ENCODE peak calls at places on chromosomes 12 and 14, in five cellular contexts. One of them, this sample, is unnamed.

GRCh38 chr12:117514016-117514415 is 152.6 kb upstream of the NOS1 start:
- DNase-seq in cardiac muscle cell: no peak
- DNase-seq in AG10803: peak; percentile 17
- DNase-seq in esophagus muscularis mucosa: no peak
- DNase-seq in transverse colon: no peak
- DNase-seq in this sample: no peak

GRCh38 chr12:18141583-18141982 is 51.6 kb upstream of the RERGL start:
- DNase-seq in esophagus muscularis mucosa: no peak
- DNase-seq in AG10803: peak; percentile 23
- DNase-seq in transverse colon: no peak
- DNase-seq in cardiac muscle cell: peak; percentile 62
- DNase-seq in this sample: no peak

GRCh38 chr12:102946042-102946441 is 11.4 kb upstream of the ASCL1 start:
- DNase-seq in transverse colon: no peak
- DNase-seq in cardiac muscle cell: no peak
- DNase-seq in AG10803: no peak
- DNase-seq in esophagus muscularis mucosa: peak; percentile 66
- DNase-seq in this sample: no peak

GRCh38 chr14:37172024-37172869 is at the start of gene SLC25A21:
- DNase-seq in AG10803: peak; percentile 79
- DNase-seq in esophagus muscularis mucosa: no peak
- DNase-seq in transverse colon: peak; percentile 68
- DNase-seq in cardiac muscle cell: peak; percentile 81
- DNase-seq in this sample: peak; percentile 44

GRCh38 chr12:25054783-25055144 is 105.9 kb upstream of the BCAT1 start:
- DNase-seq in esophagus muscularis mucosa: no peak
- DNase-seq in AG10803: no peak
- DNase-seq in cardiac muscle cell: no peak
- DNase-seq in transverse colon: no peak
- DNase-seq in this sample: no peak

GRCh38 chr12:99977550-99977949 is 7.2 kb downstream of the ANKS1B start:
- DNase-seq in esophagus muscularis mucosa: no peak
- DNase-seq in transverse colon: no peak
- DNase-seq in cardiac muscle cell: no peak
- DNase-seq in AG10803: no peak
- DNase-seq in this sample: no peak

GRCh38 chr12:3740840-3741239 is 12.1 kb downstream of the CRACR2A start:
- DNase-seq in AG10803: no peak
- DNase-seq in cardiac muscle cell: no peak
- DNase-seq in esophagus muscularis mucosa: no peak
- DNase-seq in transverse colon: no peak
- DNase-seq in this sample: no peak

GRCh38 chr12:109271418-109271817 is 37.7 kb downstream of the FOXN4 start:
- DNase-seq in transverse colon: no peak
- DNase-seq in AG10803: no peak
- DNase-seq in cardiac muscle cell: no peak
- DNase-seq in esophagus muscularis mucosa: no peak
- DNase-seq in this sample: no peak

GRCh38 chr12:119730381-119730780 is 62.4 kb downstream of the PRKAB1 start:
- DNase-seq in transverse colon: no peak
- DNase-seq in esophagus muscularis mucosa: no peak
- DNase-seq in cardiac muscle cell: no peak
- DNase-seq in AG10803: no peak
- DNase-seq in this sample: no peak

GRCh38 chr12:39986674-39987073 is 119.2 kb downstream of the SLC2A13 start:
- DNase-seq in AG10803: no peak
- DNase-seq in transverse colon: no peak
- DNase-seq in esophagus muscularis mucosa: no peak
- DNase-seq in cardiac muscle cell: no peak
- DNase-seq in this sample: no peak

GRCh38 chr12:103965590-103966407 is at the start of gene TDG:
- DNase-seq in cardiac muscle cell: peak; percentile 100
- DNase-seq in transverse colon: peak; percentile 98
- DNase-seq in AG10803: peak; percentile 98
- DNase-seq in esophagus muscularis mucosa: peak; percentile 99
- DNase-seq in this sample: peak; percentile 94
- TF ChIP-seq CTCF in cardiac muscle cell: no peak
- TF ChIP-seq CTCF in transverse colon: no peak
- TF ChIP-seq CTCF in AG10803: no peak
- TF ChIP-seq CTCF in esophagus muscularis mucosa: peak; percentile 10
- TF ChIP-seq CTCF in this sample: peak; percentile 12

DNA sequence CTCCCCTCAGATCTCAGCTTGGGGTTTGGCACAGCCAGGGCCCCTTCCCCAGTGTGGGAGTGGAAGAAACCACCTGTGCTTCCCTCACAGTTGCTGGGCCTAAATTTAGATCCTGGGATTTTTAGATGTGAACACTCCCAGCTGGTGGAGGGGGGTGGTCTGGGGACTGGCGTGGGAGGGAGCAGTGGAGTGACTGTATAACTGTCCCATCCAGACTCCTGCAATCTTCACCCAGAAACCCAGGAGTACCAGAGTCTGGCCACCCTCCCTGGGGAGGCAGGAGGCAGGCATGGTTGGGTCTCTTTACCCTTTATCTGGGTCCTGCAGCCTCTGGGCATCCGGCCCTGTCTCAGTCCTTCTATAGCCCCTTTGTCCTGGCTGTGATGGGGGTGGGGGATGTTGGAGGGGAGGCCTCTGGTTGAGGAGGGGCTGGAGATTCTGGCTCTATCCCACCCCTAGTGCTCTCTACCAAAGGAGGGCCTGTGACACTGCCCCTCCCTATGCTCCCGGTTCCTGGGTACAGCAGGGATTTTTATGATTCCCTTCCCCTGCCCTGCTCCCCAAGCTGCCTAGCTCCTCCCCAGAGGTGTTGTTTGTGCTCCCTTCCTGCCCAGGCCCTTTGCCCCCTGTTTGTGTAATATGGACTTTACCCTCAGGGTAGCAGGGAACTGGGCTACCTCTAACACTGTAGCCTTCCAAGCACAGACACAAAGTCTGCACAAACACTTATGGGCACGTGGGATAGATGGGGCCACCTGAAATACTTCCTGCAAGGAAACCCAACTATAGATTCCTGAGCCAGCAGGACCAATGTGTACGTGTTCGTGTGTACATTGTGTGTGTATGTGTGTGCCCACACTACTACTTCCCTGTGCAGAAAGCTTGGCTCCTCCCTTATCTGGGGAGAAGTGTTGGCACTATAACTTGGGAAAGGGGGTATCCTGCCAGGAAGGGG is 1.7 kb downstream of the ERBB3 start:
- DNase-seq in cardiac muscle cell: no peak
- DNase-seq in AG10803: no peak
- DNase-seq in esophagus muscularis mucosa: no peak
- DNase-seq in transverse colon: peak; percentile 85
- DNase-seq in this sample: no peak
- H3K4me3 ChIP-seq in cardiac muscle cell: peak overlapping the region; percentile 43
- H3K4me3 ChIP-seq in AG10803: no peak overlapping the region
- H3K4me3 ChIP-seq in esophagus muscularis mucosa: peak overlapping the region; percentile 59
- H3K4me3 ChIP-seq in transverse colon: peak overlapping the region; percentile 63
- H3K4me3 ChIP-seq in this sample: no peak overlapping the region

DNA sequence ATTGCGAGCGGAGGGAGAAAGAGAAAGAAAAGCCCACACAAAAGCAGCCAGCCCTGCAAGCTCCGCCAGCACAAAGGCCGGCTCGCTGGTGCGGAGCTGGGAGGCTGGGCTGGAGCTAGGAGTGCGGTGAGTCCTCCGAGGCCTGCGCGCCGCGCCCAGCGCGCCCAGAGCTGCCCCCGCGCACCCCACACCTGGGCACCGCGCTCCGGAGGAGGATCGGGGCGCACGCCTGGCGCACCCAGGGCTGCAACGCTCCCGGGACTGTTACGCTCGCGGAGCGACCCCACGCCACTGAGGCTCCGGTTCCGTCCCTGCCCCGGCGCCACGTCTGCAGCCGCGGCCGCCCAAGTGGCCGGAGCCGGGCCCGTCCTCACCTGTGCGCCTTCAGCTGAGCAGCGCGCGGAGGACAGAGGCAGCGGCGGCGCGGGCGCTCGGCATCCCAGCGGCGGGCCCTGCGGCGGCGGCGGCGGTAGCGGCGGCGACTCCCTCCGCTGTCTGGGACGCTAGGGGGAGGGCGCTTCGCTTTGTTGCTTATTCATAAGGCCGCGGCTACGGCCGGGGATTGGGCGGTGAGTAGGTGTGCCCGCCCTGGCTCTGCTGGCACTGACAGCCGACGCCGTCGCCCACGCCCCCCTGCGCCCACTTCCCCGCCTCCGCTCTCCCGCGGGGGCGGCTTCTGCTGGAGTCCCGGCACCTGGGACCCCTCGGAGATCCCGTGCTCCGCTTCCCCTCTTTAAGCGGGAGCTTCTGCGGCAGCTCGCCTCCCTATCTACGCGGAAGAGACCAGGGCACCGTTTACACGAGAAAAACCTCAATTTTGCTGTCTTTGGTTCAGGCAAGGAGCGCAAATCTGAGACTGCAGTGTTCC is at the start of gene ARMH4:
- DNase-seq in AG10803: peak; percentile 77
- DNase-seq in cardiac muscle cell: peak; percentile 83
- DNase-seq in transverse colon: peak; percentile 82
- DNase-seq in esophagus muscularis mucosa: peak; percentile 94
- DNase-seq in this sample: peak; percentile 46
- TF ChIP-seq CTCF in AG10803: no peak
- TF ChIP-seq CTCF in cardiac muscle cell: no peak
- TF ChIP-seq CTCF in transverse colon: no peak
- TF ChIP-seq CTCF in esophagus muscularis mucosa: peak; percentile 12
- TF ChIP-seq CTCF in this sample: no peak

DNA sequence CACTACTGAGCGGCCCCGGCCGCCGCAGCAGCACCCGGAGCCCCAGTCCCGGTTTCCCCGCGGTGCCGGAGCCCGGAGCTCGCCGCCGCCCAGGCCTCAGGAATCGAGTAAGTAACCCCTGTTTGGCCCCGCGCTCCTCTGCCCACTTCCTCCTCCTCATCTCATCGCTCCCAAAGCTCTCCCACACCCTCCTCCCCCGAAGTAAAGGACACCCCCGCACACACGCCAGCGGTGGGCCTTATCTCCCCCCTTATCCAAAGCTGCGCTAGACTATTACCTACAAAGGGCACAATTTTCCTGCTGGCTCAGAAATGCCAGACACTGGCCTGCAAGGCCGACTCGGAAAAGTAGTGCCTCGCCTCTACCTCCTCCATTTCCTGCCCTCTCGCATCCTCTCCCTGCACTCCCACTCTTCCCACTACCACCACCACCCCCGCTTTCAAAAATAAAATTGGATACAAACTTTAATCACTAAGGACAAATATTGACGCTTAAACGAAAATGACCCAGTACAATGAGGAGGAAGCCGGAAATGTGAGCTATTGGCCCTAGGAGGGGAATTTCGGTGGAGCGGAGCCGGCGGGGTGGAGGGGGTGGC is 581 bp upstream of the FOXG1 start:
- DNase-seq in esophagus muscularis mucosa: no peak
- DNase-seq in AG10803: no peak
- DNase-seq in transverse colon: no peak
- DNase-seq in cardiac muscle cell: peak; percentile 15
- DNase-seq in this sample: no peak
- H3K4me3 ChIP-seq in esophagus muscularis mucosa: peak overlapping the region; percentile 54
- H3K4me3 ChIP-seq in AG10803: peak overlapping the region; percentile 43
- H3K4me3 ChIP-seq in transverse colon: peak overlapping the region; percentile 47
- H3K4me3 ChIP-seq in cardiac muscle cell: peak overlapping the region; percentile 28
- H3K4me3 ChIP-seq in this sample: no peak overlapping the region

DNA sequence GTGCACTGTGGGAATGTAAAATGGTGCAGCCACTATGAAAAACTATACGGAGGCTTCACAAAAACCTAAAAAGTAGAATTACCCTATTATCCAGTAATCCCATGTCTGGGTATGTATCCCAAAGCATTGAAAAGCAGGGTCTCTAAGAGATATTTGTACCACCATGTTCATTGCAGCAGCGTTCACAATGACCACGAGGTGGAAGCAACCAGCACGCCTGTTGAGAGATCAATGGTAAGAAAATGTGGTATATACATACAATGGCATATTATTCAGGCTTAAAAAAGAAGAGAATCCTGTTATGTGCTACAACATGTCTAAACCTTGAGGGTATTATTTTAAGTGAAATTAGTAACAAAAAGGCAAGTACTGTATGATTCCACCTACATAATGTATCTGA is 910 bp upstream of the NOPCHAP1 start:
- DNase-seq in transverse colon: no peak
- DNase-seq in cardiac muscle cell: no peak
- DNase-seq in esophagus muscularis mucosa: no peak
- DNase-seq in AG10803: no peak
- DNase-seq in this sample: no peak
- TF ChIP-seq CTCF in transverse colon: no peak
- TF ChIP-seq CTCF in cardiac muscle cell: no peak
- TF ChIP-seq CTCF in esophagus muscularis mucosa: no peak
- TF ChIP-seq CTCF in AG10803: no peak
- TF ChIP-seq CTCF in this sample: no peak

GRCh38 chr12:751828-752672 is at the start of gene WNK1:
- DNase-seq in cardiac muscle cell: peak; percentile 99
- DNase-seq in AG10803: peak; percentile 99
- DNase-seq in transverse colon: peak; percentile 97
- DNase-seq in esophagus muscularis mucosa: peak; percentile 99
- DNase-seq in this sample: peak; percentile 97
- H3K4me3 ChIP-seq in cardiac muscle cell: peak within 1 kb of the TSS; percentile 99
- H3K4me3 ChIP-seq in AG10803: peak within 1 kb of the TSS; percentile 88
- H3K4me3 ChIP-seq in transverse colon: peak within 1 kb of the TSS; percentile 100
- H3K4me3 ChIP-seq in esophagus muscularis mucosa: peak within 1 kb of the TSS; percentile 92
- H3K4me3 ChIP-seq in this sample: peak within 1 kb of the TSS; percentile 81

GRCh38 chr14:101134161-101134631 is 230.7 kb upstream of the RTL1 start:
- DNase-seq in AG10803: no peak
- DNase-seq in transverse colon: no peak
- DNase-seq in cardiac muscle cell: no peak
- DNase-seq in esophagus muscularis mucosa: peak; percentile 86
- DNase-seq in this sample: no peak
- TF ChIP-seq CTCF in AG10803: no peak
- TF ChIP-seq CTCF in transverse colon: no peak
- TF ChIP-seq CTCF in cardiac muscle cell: no peak
- TF ChIP-seq CTCF in esophagus muscularis mucosa: no peak
- TF ChIP-seq CTCF in this sample: no peak